ENCODE peak calls at places on chromosomes 13 and 19, in ten cellular contexts. Y, O, N, V, E, Z, H, M, Q and U are unnamed samples.

GRCh38 chr13:28527629-28528028 is 32.7 kb upstream of the FLT1 start:
- DNase-seq in O (no peak), E (no peak), Q (no peak), Y (no peak), M (no peak), Z (no peak), V (no peak), H (no peak), N (no peak), U (peak; percentile 59)

GRCh38 chr19:17755977-17756670 is 4.8 kb downstream of the FCHO1 start:
- DNase-seq in O (no peak), Q (no peak), Y (peak; percentile 42), V (no peak), E (peak; percentile 82), N (no peak), H (no peak), M (no peak), Z (no peak), U (no peak)

GRCh38 chr13:101628900-101629299 is 176.4 kb downstream of the ITGBL1 start:
- DNase-seq in V (no peak), N (no peak), Z (no peak), Y (no peak), Q (no peak), H (no peak), M (no peak), E (no peak), O (no peak), U (no peak)

GRCh38 chr13:106602178-106602577 is 34.2 kb upstream of the ARGLU1 start:
- DNase-seq in V (no peak), Y (peak; percentile 68), Z (no peak), M (no peak), Q (no peak), O (no peak), E (no peak), N (no peak), H (no peak), U (no peak)

GRCh38 chr13:78569029-78569428 is 34.3 kb downstream of the POU4F1 start:
- DNase-seq in N (no peak), Z (no peak), E (no peak), V (no peak), Y (no peak), O (no peak), M (no peak), Q (no peak), H (no peak), U (no peak)

GRCh38 chr19:1396768-1397679 is 4.3 kb downstream of the GAMT start:
- DNase-seq in Y (no peak), E (no peak), Z (no peak), V (no peak), H (peak; percentile 78), M (no peak), Q (no peak), N (no peak), O (no peak), U (no peak)

GRCh38 chr19:33358408-33358807 is 15.1 kb upstream of the CEBPG start:
- DNase-seq in H (no peak), Z (no peak), M (no peak), Q (no peak), N (no peak), E (no peak), O (no peak), Y (no peak), V (peak; percentile 72), U (no peak)

GRCh38 chr13:84574851-84575250 is 692.6 kb upstream of the SLITRK1 start:
- DNase-seq in Y (no peak), N (no peak), Z (no peak), H (no peak), V (peak; percentile 17), M (no peak), E (no peak), O (no peak), Q (no peak), U (no peak)

GRCh38 chr13:30845297-30846214 is 60.5 kb upstream of the MEDAG start:
- DNase-seq in E (no peak), N (no peak), H (no peak), Q (no peak), O (no peak), Z (no peak), Y (no peak), M (no peak), V (no peak), U (no peak)

GRCh38 chr13:30844548-30845296 is 61.3 kb upstream of the MEDAG start:
- DNase-seq in O (no peak), M (no peak), H (no peak), E (no peak), Y (no peak), Q (no peak), V (no peak), Z (no peak), N (no peak), U (no peak)

GRCh38 chr13:30846311-30846710 is 59.8 kb upstream of the MEDAG start:
- DNase-seq in Q (no peak), Z (no peak), O (no peak), N (no peak), E (no peak), Y (no peak), V (peak; percentile 76), M (no peak), H (no peak), U (no peak)

GRCh38 chr13:30841161-30841560 is 64.9 kb upstream of the MEDAG start:
- DNase-seq in O (no peak), V (no peak), Z (no peak), E (no peak), Y (no peak), N (no peak), Q (no peak), H (no peak), M (no peak), U (no peak)

DNA sequence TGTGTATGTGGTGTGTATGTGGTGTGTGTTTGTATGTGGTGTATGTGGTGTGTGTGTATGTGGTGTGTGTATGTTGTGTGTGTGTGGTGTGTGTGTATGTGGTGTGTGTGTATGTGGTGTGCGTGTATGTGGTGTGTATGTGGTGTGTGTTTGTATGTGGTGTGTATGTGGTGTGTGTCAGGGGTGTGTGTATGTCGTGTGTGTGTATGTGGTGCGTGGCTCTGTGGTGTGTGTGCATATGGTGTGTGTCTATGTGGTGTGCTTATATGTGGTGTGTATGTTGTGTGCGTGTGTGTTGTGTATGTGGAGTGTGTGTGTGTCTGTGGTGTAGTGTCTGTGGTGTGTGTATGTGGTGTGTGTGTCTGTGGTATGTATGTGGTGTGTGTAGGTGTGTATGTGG is 62.5 kb upstream of the MEDAG start:
- DNase-seq in E (no peak), O (no peak), Q (no peak), N (no peak), M (no peak), Z (no peak), H (no peak), Y (no peak), V (no peak), U (no peak)
- H3K4me1 ChIP-seq in E (peaks cover 4% of the 10 kb centered on the region), O (peaks cover 8% of the 10 kb centered on the region), Q (peaks cover 7% of the 10 kb centered on the region), N (peaks cover 2% of the 10 kb centered on the region), M (peaks cover 14% of the 10 kb centered on the region), Z (no peaks in the 10 kb centered on the region), H (no peaks in the 10 kb centered on the region), Y (no peaks in the 10 kb centered on the region), V (peaks cover 12% of the 10 kb centered on the region), U (peaks cover 2% of the 10 kb centered on the region)

GRCh38 chr19:19064811-19065745 is 1.3 kb downstream of the SLC25A42 start:
- DNase-seq in E (no peak), Y (peak; percentile 47), Q (no peak), M (no peak), O (no peak), Z (no peak), H (no peak), V (no peak), N (no peak), U (no peak)

GRCh38 chr19:19061491-19061890 is 2.3 kb upstream of the SLC25A42 start:
- DNase-seq in H (no peak), M (no peak), O (no peak), N (no peak), Y (no peak), Q (no peak), Z (no peak), E (no peak), V (no peak), U (no peak)

GRCh38 chr19:19063183-19064097 is at the start of gene SLC25A42:
- DNase-seq in Q (peak; percentile 100), O (peak; percentile 97), N (peak; percentile 100), V (peak; percentile 97), E (peak; percentile 100), H (peak; percentile 99), M (peak; percentile 100), Y (peak; percentile 99), Z (peak; percentile 100), U (peak; percentile 100)

GRCh38 chr19:19062454-19063182 is 1.2 kb upstream of the SLC25A42 start:
- DNase-seq in N (no peak), E (no peak), Y (no peak), M (no peak), Z (no peak), O (no peak), Q (no peak), H (no peak), V (peak; percentile 52), U (peak; percentile 39)

DNA sequence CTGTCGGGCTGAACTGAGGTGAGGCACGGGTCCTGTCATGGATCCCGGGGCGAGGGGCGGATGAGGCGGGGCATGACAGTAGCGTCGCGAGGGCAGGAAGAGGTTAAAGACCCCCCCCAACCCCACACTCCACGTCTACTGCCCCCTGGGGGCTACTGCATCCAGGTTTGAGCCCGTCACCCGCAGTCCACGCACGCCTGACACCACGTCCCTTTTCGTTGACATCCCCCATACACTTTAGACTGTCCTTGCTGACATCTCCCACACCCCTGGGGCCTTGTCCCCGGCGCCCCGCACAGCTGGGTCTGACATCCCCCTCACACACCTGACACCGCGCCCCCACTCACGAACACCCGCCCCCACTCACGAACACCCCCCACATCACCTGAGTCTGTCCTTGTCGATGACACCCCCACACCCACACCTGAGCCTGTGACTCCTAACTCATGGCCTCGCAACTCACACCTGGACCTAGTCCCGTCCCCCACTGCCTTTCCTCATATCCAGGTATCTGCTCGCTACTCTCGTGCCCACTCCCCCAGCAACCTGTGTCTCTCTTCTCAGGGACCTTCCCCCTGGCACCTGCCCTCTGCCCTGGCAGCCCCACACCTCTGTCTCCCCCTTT is 416 bp downstream of the SLC25A42 start:
- DNase-seq in V (no peak), H (no peak), M (no peak), Z (peak; percentile 33), E (no peak), O (no peak), Y (peak; percentile 37), N (no peak), Q (no peak), U (no peak)
- H3K27ac ChIP-seq in V (no peak overlapping the region), H (peak overlapping the region; percentile 6), M (peak overlapping the region; percentile 85), Z (peak overlapping the region; percentile 33), E (peak overlapping the region; percentile 47), O (peak overlapping the region; percentile 45), Y (peak overlapping the region; percentile 23), N (peak overlapping the region; percentile 79), Q (peak overlapping the region; percentile 69), U (peak overlapping the region; percentile 14)

DNA sequence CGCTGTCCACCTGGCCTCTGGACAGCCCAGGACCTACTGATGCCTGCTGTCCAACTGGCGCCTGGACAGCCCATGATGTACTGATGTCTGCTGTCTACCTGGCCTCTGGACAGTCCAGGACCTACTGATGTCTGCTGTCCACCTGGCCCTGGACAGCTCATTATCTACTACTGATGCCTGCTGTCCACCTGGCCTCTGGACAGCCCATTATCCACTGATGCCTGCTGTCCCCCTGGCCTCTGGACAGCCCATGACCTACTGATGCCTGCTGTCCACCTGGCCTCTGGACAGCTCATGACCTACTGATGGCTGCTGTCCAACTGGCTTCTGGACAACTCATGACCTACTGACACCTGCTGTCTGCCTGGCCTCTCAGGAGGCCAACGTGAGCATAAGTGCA is 208.1 kb downstream of the TEX29 start:
- DNase-seq in E (no peak), V (no peak), H (no peak), N (no peak), Y (no peak), Z (no peak), M (no peak), Q (no peak), O (no peak), U (no peak)
- H3K27me3 ChIP-seq in E (peaks cover 18% of the 10 kb centered on the region), V (no peaks in the 10 kb centered on the region), H (no peaks in the 10 kb centered on the region), N (peaks cover 35% of the 10 kb centered on the region), Y (no peaks in the 10 kb centered on the region), Z (no peaks in the 10 kb centered on the region), M (peaks cover 22% of the 10 kb centered on the region), Q (peaks cover 7% of the 10 kb centered on the region), O (no peaks in the 10 kb centered on the region), U (peaks cover 3% of the 10 kb centered on the region)

DNA sequence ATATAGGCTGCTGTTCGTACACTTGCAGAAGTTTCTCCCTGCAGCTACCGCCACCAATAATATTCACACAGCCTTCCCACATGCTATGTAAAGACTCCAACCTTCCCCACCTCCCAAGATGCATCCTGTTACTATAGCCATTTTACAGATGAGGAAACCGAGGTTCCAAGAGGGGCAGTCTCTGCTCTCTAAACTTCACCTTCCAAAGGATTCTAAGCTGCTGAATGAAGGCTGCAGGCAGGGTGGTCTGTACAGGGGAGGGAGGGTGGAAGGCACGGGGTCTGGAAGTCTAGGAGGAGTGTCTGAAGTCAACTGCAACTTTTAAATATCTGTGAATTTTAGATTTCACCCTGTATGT is 1.9 kb upstream of the NFIC start:
- DNase-seq in N (no peak), Y (no peak), Q (no peak), M (no peak), Z (no peak), O (no peak), E (no peak), V (no peak), H (no peak), U (no peak)
- H3K4me1 ChIP-seq in N (peaks cover 67% of the 10 kb centered on the region), Y (no peaks in the 10 kb centered on the region), Q (peaks cover 28% of the 10 kb centered on the region), M (peaks cover 63% of the 10 kb centered on the region), Z (peaks cover 15% of the 10 kb centered on the region), O (peaks cover 20% of the 10 kb centered on the region), E (peaks cover 46% of the 10 kb centered on the region), V (no peaks in the 10 kb centered on the region), H (no peaks in the 10 kb centered on the region), U (peaks cover 8% of the 10 kb centered on the region)